ENCODE peak calls at places on chromosomes 12 and 14, in nine cellular contexts. L, Q, R, A, Y, N, M, S and K are unnamed samples.

GRCh38 chr12:23349550-23349949 is 599.9 kb downstream of the SOX5 start:
- DNase-seq in L (no peak), Q (no peak), R (no peak), A (no peak), Y (no peak), N (no peak), M (no peak), S (no peak), K (no peak)

GRCh38 chr12:105091495-105092206 is 7.4 kb upstream of the ALDH1L2 start:
- DNase-seq in L (no peak), Q (no peak), R (no peak), A (no peak), Y (no peak), N (no peak), M (no peak), S (no peak), K (no peak)

GRCh38 chr12:11885261-11886038 is 185.3 kb upstream of the BCL2L14 start:
- DNase-seq in L (no peak), Q (no peak), R (no peak), A (no peak), Y (no peak), N (peak; percentile 55), M (no peak), S (peak; percentile 83), K (peak; percentile 64)

GRCh38 chr12:54413284-54414190 is 5.5 kb downstream of the ITGA5 start:
- DNase-seq in L (no peak), Q (peak; percentile 68), R (peak; percentile 89), A (no peak), Y (no peak), N (peak; percentile 53), M (no peak), S (peak; percentile 37), K (no peak)

GRCh38 chr12:81627336-81628189 is 131.6 kb downstream of the PPFIA2 start:
- DNase-seq in L (no peak), Q (no peak), R (peak; percentile 79), A (peak; percentile 49), Y (peak; percentile 16), N (peak; percentile 72), M (no peak), S (peak; percentile 51), K (peak; percentile 69)

GRCh38 chr12:76945867-76946266 is 67.0 kb upstream of the CSRP2 start:
- DNase-seq in L (no peak), Q (no peak), R (no peak), A (peak; percentile 12), Y (no peak), N (no peak), M (no peak), S (peak; percentile 75), K (peak; percentile 25)

GRCh38 chr12:47577213-47577612 is 128.6 kb downstream of the RPAP3 start:
- DNase-seq in L (no peak), Q (no peak), R (no peak), A (no peak), Y (no peak), N (no peak), M (no peak), S (no peak), K (no peak)

GRCh38 chr12:105741786-105742566 is 396.8 kb downstream of the NUAK1 start:
- DNase-seq in L (no peak), Q (peak; percentile 45), R (peak; percentile 12), A (peak; percentile 89), Y (no peak), N (peak; percentile 96), M (no peak), S (peak; percentile 93), K (peak; percentile 76)

GRCh38 chr14:94125659-94126418 is 3.6 kb downstream of the IFI27L2 start:
- DNase-seq in L (no peak), Q (no peak), R (no peak), A (no peak), Y (peak; percentile 11), N (no peak), M (no peak), S (no peak), K (no peak)

GRCh38 chr14:91177797-91178147 is 63.9 kb downstream of the DGLUCY start:
- DNase-seq in L (no peak), Q (no peak), R (no peak), A (no peak), Y (no peak), N (no peak), M (no peak), S (no peak), K (no peak)

GRCh38 chr12:6941267-6941666 is 2.3 kb upstream of the RNU7-1 start:
- DNase-seq in L (peak; percentile 73), Q (no peak), R (no peak), A (no peak), Y (no peak), N (no peak), M (no peak), S (no peak), K (no peak)

GRCh38 chr14:75363570-75364227 is 64.1 kb upstream of the JDP2 start:
- DNase-seq in L (peak; percentile 32), Q (no peak), R (no peak), A (no peak), Y (peak; percentile 40), N (peak; percentile 8), M (no peak), S (no peak), K (no peak)

GRCh38 chr12:3097186-3097804 is 20.1 kb downstream of the TSPAN9 start:
- DNase-seq in L (peak; percentile 72), Q (peak; percentile 90), R (no peak), A (no peak), Y (peak; percentile 78), N (peak; percentile 94), M (no peak), S (peak; percentile 53), K (no peak)

GRCh38 chr14:55707365-55707804 is 127.4 kb downstream of the KTN1 start:
- DNase-seq in L (no peak), Q (no peak), R (peak; percentile 71), A (peak; percentile 55), Y (no peak), N (peak; percentile 77), M (no peak), S (peak; percentile 60), K (peak; percentile 65)

GRCh38 chr12:127145929-127146789 is 1120.8 kb upstream of the TMEM132C start:
- DNase-seq in L (peak; percentile 39), Q (peak; percentile 72), R (peak; percentile 56), A (no peak), Y (peak; percentile 91), N (peak; percentile 55), M (no peak), S (peak; percentile 74), K (peak; percentile 72)

GRCh38 chr12:45458238-45458637 is 242.3 kb downstream of the ANO6 start:
- DNase-seq in L (no peak), Q (no peak), R (no peak), A (no peak), Y (no peak), N (peak; percentile 64), M (no peak), S (no peak), K (no peak)

GRCh38 chr12:22100952-22101748 is 55.1 kb downstream of the CMAS start:
- DNase-seq in L (peak; percentile 49), Q (peak; percentile 42), R (peak; percentile 36), A (peak; percentile 40), Y (peak; percentile 63), N (peak; percentile 78), M (no peak), S (peak; percentile 59), K (peak; percentile 70)

GRCh38 chr12:84842406-84843013 is 70.1 kb downstream of the SLC6A15 start:
- DNase-seq in L (no peak), Q (no peak), R (peak; percentile 64), A (peak; percentile 46), Y (peak; percentile 21), N (peak; percentile 63), M (no peak), S (peak; percentile 37), K (peak; percentile 64)
- TF ChIP-seq CTCF in L (peak; percentile 39), Q (peak; percentile 44), R (peak; percentile 81), A (peak; percentile 64), Y (no peak), N (peak; percentile 70), M (peak; percentile 34), S (peak; percentile 79), K (peak; percentile 72)

DNA sequence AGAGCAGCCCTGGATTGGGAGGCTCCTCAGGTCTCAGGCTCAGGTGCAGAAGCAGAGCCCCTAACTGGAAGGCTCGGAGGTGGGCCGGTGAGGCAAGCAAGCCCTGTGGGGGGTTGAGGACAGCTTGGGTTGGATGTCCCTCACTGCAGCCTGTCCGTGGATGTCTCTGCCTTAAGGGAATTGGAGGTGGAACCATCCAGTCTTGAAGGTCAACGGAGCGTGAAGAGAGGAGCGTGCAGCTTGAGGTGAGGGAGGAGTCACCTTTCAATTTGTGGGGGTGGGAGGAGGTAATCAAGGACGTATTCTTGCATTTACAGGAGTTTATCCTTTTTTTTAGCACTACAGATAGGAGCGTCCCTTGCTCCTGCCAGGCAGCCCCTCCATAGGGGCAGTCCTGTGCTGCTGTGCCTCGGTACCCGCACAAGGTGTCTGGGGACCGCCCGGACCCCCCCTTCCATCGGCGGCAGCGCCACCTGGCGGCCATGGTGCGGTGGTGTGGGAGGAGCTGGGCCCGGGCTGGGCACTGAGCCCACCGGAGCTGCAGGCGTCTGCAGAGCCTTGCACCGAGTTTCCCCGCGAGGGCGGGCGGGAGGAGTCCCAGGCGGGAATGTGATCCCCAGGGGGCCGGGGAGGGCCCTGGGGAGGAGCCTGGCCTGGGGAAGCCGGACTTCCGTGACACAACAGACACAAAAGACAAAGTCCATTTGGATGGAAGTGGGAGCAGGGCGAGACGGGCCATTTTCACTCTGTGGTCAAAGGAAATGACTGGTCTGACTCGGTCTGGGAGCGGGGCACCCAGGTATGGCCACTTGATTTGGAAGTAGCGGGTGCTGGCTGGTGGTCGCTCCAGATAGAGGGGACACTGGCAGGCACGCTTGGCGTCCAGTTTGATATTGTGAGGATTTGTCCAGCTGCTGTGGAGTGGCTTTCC is 884 bp downstream of the DNAJC22 start:
- DNase-seq in L (peak; percentile 75), Q (peak; percentile 82), R (peak; percentile 92), A (peak; percentile 53), Y (peak; percentile 72), N (peak; percentile 92), M (peak; percentile 78), S (peak; percentile 90), K (peak; percentile 90)
- H3K4me3 ChIP-seq in L (no peak overlapping the region), Q (peak overlapping the region; percentile 42), R (peak overlapping the region; percentile 51), A (peak overlapping the region; percentile 43), Y (peak overlapping the region; percentile 0), N (peak overlapping the region; percentile 38), M (peak overlapping the region; percentile 69), S (peak overlapping the region; percentile 46), K (peak overlapping the region; percentile 30)

GRCh38 chr12:67648306-67649164 is at the start of gene DYRK2:
- DNase-seq in L (peak; percentile 75), Q (peak; percentile 87), R (peak; percentile 87), A (no peak), Y (peak; percentile 90), N (peak; percentile 86), M (peak; percentile 61), S (peak; percentile 84), K (peak; percentile 77)
- TF ChIP-seq CTCF in L (no peak), Q (peak; percentile 29), R (no peak), A (no peak), Y (no peak), N (no peak), M (no peak), S (no peak), K (peak; percentile 4)

DNA sequence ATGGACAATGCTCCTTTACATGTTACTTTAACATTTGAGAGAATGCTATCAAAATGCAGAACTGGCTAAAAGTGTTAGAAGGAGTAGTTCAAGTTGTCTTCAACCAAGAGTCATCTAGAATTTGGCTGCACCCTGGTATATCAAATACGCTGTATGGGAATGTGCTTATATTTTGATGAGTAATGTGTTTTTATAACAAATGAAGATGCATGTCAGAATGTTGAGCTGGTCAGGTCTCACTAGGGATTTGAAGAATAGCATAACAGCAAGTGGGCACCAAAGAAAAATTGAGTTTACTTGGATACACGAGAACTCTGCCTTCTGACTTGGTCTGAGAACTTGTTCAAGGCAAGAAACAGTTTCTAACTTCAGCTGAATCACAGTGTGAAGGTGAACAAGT is 82.3 kb downstream of the PDE3A start:
- DNase-seq in L (no peak), Q (no peak), R (no peak), A (no peak), Y (no peak), N (no peak), M (no peak), S (peak; percentile 48), K (peak; percentile 56)
- H3K4me3 ChIP-seq in L (no peak overlapping the region), Q (no peak overlapping the region), R (no peak overlapping the region), A (no peak overlapping the region), Y (no peak overlapping the region), N (no peak overlapping the region), M (no peak overlapping the region), S (no peak overlapping the region), K (no peak overlapping the region)